ENCODE peak calls at places on chromosome 5, in nine cellular contexts. One of them, this sample, is unnamed.

GRCh38 chr5:168989731-168990505 is 311.0 kb downstream of the SLIT3 start:
- DNase-seq in testis: no peak
- DNase-seq in GM12878: no peak
- DNase-seq in H54: no peak
- DNase-seq in suprapubic skin: no peak
- DNase-seq in body of pancreas: no peak
- DNase-seq in ovary: no peak
- DNase-seq in Peyer's patch: no peak
- DNase-seq in right lobe of liver: no peak
- DNase-seq in this sample: no peak

GRCh38 chr5:52922384-52922783 is 66.8 kb upstream of the ITGA2 start:
- DNase-seq in testis: no peak
- DNase-seq in GM12878: no peak
- DNase-seq in H54: peak; percentile 30
- DNase-seq in suprapubic skin: no peak
- DNase-seq in body of pancreas: no peak
- DNase-seq in ovary: no peak
- DNase-seq in Peyer's patch: no peak
- DNase-seq in right lobe of liver: no peak
- DNase-seq in this sample: no peak

GRCh38 chr5:67095346-67095871 is 101.2 kb downstream of the CD180 start:
- DNase-seq in testis: peak; percentile 64
- DNase-seq in GM12878: no peak
- DNase-seq in H54: no peak
- DNase-seq in suprapubic skin: peak; percentile 85
- DNase-seq in body of pancreas: no peak
- DNase-seq in ovary: peak; percentile 55
- DNase-seq in Peyer's patch: peak; percentile 60
- DNase-seq in right lobe of liver: peak; percentile 86
- DNase-seq in this sample: no peak

GRCh38 chr5:180787711-180788431 is 14.7 kb downstream of the MGAT1 start:
- DNase-seq in testis: peak; percentile 48
- DNase-seq in GM12878: no peak
- DNase-seq in H54: no peak
- DNase-seq in suprapubic skin: no peak
- DNase-seq in body of pancreas: no peak
- DNase-seq in ovary: peak; percentile 41
- DNase-seq in Peyer's patch: peak; percentile 47
- DNase-seq in right lobe of liver: no peak
- DNase-seq in this sample: no peak

GRCh38 chr5:143101740-143102386 is 301.6 kb downstream of the NR3C1 start:
- DNase-seq in testis: no peak
- DNase-seq in GM12878: no peak
- DNase-seq in H54: no peak
- DNase-seq in suprapubic skin: no peak
- DNase-seq in body of pancreas: no peak
- DNase-seq in ovary: no peak
- DNase-seq in Peyer's patch: no peak
- DNase-seq in right lobe of liver: no peak
- DNase-seq in this sample: no peak

GRCh38 chr5:124790895-124791732 is 44.7 kb upstream of the ZNF608 start:
- DNase-seq in testis: no peak
- DNase-seq in GM12878: no peak
- DNase-seq in H54: no peak
- DNase-seq in suprapubic skin: no peak
- DNase-seq in body of pancreas: no peak
- DNase-seq in ovary: no peak
- DNase-seq in Peyer's patch: no peak
- DNase-seq in right lobe of liver: no peak
- DNase-seq in this sample: no peak

GRCh38 chr5:143217065-143217803 is 186.3 kb downstream of the NR3C1 start:
- DNase-seq in testis: no peak
- DNase-seq in GM12878: no peak
- DNase-seq in H54: no peak
- DNase-seq in suprapubic skin: no peak
- DNase-seq in body of pancreas: no peak
- DNase-seq in ovary: no peak
- DNase-seq in Peyer's patch: no peak
- DNase-seq in right lobe of liver: no peak
- DNase-seq in this sample: peak; percentile 14

GRCh38 chr5:132227485-132228240 is at the start of gene P4HA2:
- DNase-seq in testis: peak; percentile 84
- DNase-seq in GM12878: no peak
- DNase-seq in H54: peak; percentile 83
- DNase-seq in suprapubic skin: peak; percentile 89
- DNase-seq in body of pancreas: peak; percentile 92
- DNase-seq in ovary: peak; percentile 82
- DNase-seq in Peyer's patch: peak; percentile 91
- DNase-seq in right lobe of liver: peak; percentile 94
- DNase-seq in this sample: peak; percentile 71

GRCh38 chr5:72183231-72183630 is 76.0 kb downstream of the MAP1B start:
- DNase-seq in testis: no peak
- DNase-seq in GM12878: no peak
- DNase-seq in H54: no peak
- DNase-seq in suprapubic skin: no peak
- DNase-seq in body of pancreas: no peak
- DNase-seq in ovary: no peak
- DNase-seq in Peyer's patch: no peak
- DNase-seq in right lobe of liver: no peak
- DNase-seq in this sample: no peak

GRCh38 chr5:68540798-68541590 is 325.4 kb downstream of the PIK3R1 start:
- DNase-seq in testis: no peak
- DNase-seq in GM12878: no peak
- DNase-seq in H54: no peak
- DNase-seq in suprapubic skin: no peak
- DNase-seq in body of pancreas: no peak
- DNase-seq in ovary: no peak
- DNase-seq in Peyer's patch: no peak
- DNase-seq in right lobe of liver: no peak
- DNase-seq in this sample: no peak

GRCh38 chr5:59346987-59347386 is 546.5 kb downstream of the PDE4D start:
- DNase-seq in testis: no peak
- DNase-seq in GM12878: no peak
- DNase-seq in H54: no peak
- DNase-seq in suprapubic skin: no peak
- DNase-seq in body of pancreas: no peak
- DNase-seq in ovary: no peak
- DNase-seq in Peyer's patch: no peak
- DNase-seq in right lobe of liver: no peak
- DNase-seq in this sample: no peak

DNA sequence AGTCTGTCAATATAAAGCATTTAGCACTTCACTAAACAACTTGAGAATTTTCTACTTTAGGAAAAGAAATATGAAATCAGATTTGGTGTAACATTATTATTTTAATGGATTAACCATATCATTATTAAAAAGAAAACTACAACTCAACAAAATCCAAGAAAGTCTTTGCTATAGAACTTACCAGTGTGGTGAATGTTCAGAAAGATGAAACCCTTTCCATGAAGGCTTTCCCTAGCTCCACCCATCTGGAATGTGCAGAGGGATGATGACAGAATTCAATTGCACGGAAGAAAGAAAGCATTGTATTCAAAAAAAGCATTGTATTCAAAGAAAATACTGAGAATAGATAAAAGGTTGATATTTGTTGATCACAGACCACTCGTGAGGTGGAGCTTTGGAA is 328.6 kb upstream of the NUDT12 start:
- DNase-seq in testis: no peak
- DNase-seq in GM12878: no peak
- DNase-seq in H54: no peak
- DNase-seq in suprapubic skin: no peak
- DNase-seq in body of pancreas: no peak
- DNase-seq in ovary: no peak
- DNase-seq in Peyer's patch: no peak
- DNase-seq in right lobe of liver: no peak
- DNase-seq in this sample: no peak
- TF ChIP-seq POLR2A in testis: no peak
- TF ChIP-seq POLR2A in GM12878: no peak
- TF ChIP-seq POLR2A in H54: no peak
- TF ChIP-seq POLR2A in suprapubic skin: no peak
- TF ChIP-seq POLR2A in body of pancreas: no peak
- TF ChIP-seq POLR2A in ovary: no peak
- TF ChIP-seq POLR2A in Peyer's patch: no peak
- TF ChIP-seq POLR2A in right lobe of liver: no peak
- TF ChIP-seq POLR2A in this sample: no peak

GRCh38 chr5:42808888-42809611 is 2.6 kb downstream of the SELENOP start:
- DNase-seq in testis: no peak
- DNase-seq in GM12878: no peak
- DNase-seq in H54: no peak
- DNase-seq in suprapubic skin: no peak
- DNase-seq in body of pancreas: no peak
- DNase-seq in ovary: no peak
- DNase-seq in Peyer's patch: no peak
- DNase-seq in right lobe of liver: no peak
- DNase-seq in this sample: no peak

GRCh38 chr5:42813533-42813932 is 1.8 kb upstream of the SELENOP start:
- DNase-seq in testis: no peak
- DNase-seq in GM12878: no peak
- DNase-seq in H54: no peak
- DNase-seq in suprapubic skin: no peak
- DNase-seq in body of pancreas: no peak
- DNase-seq in ovary: peak; percentile 30
- DNase-seq in Peyer's patch: no peak
- DNase-seq in right lobe of liver: peak; percentile 71
- DNase-seq in this sample: no peak

GRCh38 chr5:42810905-42811590 is 644 bp downstream of the SELENOP start:
- DNase-seq in testis: no peak
- DNase-seq in GM12878: no peak
- DNase-seq in H54: no peak
- DNase-seq in suprapubic skin: no peak
- DNase-seq in body of pancreas: no peak
- DNase-seq in ovary: no peak
- DNase-seq in Peyer's patch: no peak
- DNase-seq in right lobe of liver: no peak
- DNase-seq in this sample: no peak

GRCh38 chr5:42812620-42813019 is 928 bp upstream of the SELENOP start:
- DNase-seq in testis: no peak
- DNase-seq in GM12878: no peak
- DNase-seq in H54: no peak
- DNase-seq in suprapubic skin: no peak
- DNase-seq in body of pancreas: no peak
- DNase-seq in ovary: no peak
- DNase-seq in Peyer's patch: no peak
- DNase-seq in right lobe of liver: no peak
- DNase-seq in this sample: no peak

DNA sequence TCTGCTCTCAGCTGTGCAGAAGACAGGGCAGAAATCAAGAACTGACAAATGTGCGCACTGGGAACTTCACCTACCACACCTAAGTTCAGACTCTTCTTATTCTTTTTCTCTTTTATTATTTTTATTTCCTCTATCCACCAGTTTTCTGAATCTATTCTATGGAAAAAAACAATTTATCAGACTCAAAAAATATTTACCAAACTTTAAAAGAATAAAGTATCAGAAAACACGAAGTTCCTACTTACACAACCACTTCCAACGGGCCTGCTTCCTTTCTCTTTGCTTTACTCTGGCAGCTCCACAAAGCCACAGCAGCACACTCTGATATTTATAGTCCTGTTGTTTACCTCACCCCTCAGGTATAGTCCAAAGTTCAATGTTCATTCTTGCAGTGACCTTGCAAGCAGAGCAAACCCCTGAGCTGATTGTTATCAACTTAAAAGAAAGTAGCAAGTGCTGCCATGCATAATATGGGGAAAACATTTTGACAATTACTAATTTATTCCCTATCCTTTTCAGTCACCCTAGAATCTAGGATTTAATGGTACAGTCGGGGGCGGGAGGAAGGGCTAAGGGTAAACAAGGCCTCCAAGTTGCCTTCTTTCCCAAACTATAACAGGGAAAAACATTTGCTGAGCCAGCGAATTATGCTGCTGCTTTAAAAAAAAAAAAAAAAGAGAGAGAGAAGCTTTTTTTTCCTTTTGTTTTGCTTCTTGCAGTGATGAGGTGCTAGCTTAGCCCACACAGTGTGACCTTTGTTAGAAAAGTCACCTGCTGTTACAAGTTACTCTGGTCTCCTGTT is at the start of gene SELENOP:
- DNase-seq in testis: peak; percentile 67
- DNase-seq in GM12878: peak; percentile 8
- DNase-seq in H54: peak; percentile 11
- DNase-seq in suprapubic skin: no peak
- DNase-seq in body of pancreas: peak; percentile 81
- DNase-seq in ovary: peak; percentile 72
- DNase-seq in Peyer's patch: no peak
- DNase-seq in right lobe of liver: no peak
- DNase-seq in this sample: no peak
- TF ChIP-seq POLR2A in testis: peak; percentile 36
- TF ChIP-seq POLR2A in GM12878: no peak
- TF ChIP-seq POLR2A in H54: no peak
- TF ChIP-seq POLR2A in suprapubic skin: no peak
- TF ChIP-seq POLR2A in body of pancreas: peak; percentile 98
- TF ChIP-seq POLR2A in ovary: peak; percentile 86
- TF ChIP-seq POLR2A in Peyer's patch: peak; percentile 97
- TF ChIP-seq POLR2A in right lobe of liver: peak; percentile 99
- TF ChIP-seq POLR2A in this sample: peak; percentile 42

DNA sequence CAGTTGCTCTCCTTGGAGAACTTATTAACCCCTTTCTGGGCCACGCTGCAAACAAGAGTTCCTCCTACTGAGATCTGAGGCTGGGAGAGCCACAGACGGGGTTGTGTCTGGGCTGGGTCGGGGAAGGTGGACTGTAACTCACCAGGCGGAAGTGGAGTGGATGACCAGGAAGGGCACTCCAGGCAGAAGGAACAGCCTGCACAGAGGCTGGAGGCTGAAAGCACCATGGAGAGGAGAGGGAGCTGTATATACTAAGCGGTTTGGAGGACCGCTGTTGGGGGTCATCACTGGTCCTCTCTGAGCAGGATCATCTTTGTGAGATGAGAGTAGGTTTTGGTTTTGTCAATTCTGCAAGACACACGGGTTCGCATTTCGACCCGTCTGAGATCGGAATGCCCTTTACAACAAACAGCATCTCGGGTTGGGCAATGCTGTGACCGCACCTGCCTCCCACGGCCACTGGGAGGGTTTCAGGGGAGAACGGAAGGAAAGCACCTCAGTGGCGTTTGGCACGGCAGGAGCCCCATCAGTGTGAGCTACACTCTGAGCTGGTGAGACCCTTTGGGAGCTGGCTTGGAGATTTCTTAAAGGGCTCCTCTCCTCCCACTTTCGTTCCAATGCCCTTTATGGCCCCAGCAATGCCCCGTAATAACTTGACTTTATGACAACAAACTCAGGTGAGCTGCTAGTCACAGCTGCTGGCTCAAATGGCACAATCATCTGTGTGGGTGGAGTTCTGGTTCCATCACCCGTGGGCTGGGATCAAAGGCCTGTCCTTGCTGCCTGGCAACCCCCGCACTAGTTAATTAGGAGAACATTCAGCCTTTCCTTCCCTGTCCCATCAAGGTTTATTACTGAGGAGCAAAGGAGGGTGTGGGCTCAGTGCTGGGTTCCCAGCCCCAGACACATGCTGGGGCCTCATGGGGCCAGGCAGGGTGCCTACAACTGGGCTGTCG is 18.7 kb upstream of the NEURL1B start:
- DNase-seq in testis: no peak
- DNase-seq in GM12878: no peak
- DNase-seq in H54: no peak
- DNase-seq in suprapubic skin: no peak
- DNase-seq in body of pancreas: no peak
- DNase-seq in ovary: no peak
- DNase-seq in Peyer's patch: peak; percentile 88
- DNase-seq in right lobe of liver: no peak
- DNase-seq in this sample: no peak
- TF ChIP-seq POLR2A in testis: no peak
- TF ChIP-seq POLR2A in GM12878: no peak
- TF ChIP-seq POLR2A in H54: no peak
- TF ChIP-seq POLR2A in suprapubic skin: no peak
- TF ChIP-seq POLR2A in body of pancreas: no peak
- TF ChIP-seq POLR2A in ovary: no peak
- TF ChIP-seq POLR2A in Peyer's patch: peak; percentile 35
- TF ChIP-seq POLR2A in right lobe of liver: no peak
- TF ChIP-seq POLR2A in this sample: no peak

GRCh38 chr5:149083846-149084245 is 21.0 kb upstream of the SH3TC2 start:
- DNase-seq in testis: no peak
- DNase-seq in GM12878: no peak
- DNase-seq in H54: no peak
- DNase-seq in suprapubic skin: no peak
- DNase-seq in body of pancreas: no peak
- DNase-seq in ovary: no peak
- DNase-seq in Peyer's patch: no peak
- DNase-seq in right lobe of liver: no peak
- DNase-seq in this sample: no peak
- TF ChIP-seq POLR2A in testis: no peak
- TF ChIP-seq POLR2A in GM12878: no peak
- TF ChIP-seq POLR2A in H54: no peak
- TF ChIP-seq POLR2A in suprapubic skin: no peak
- TF ChIP-seq POLR2A in body of pancreas: no peak
- TF ChIP-seq POLR2A in ovary: no peak
- TF ChIP-seq POLR2A in Peyer's patch: no peak
- TF ChIP-seq POLR2A in right lobe of liver: no peak
- TF ChIP-seq POLR2A in this sample: no peak

This sample was measured in erythroblast.